ENCODE peak calls at places on chromosomes 2 and 18, in ten cellular contexts. One of them, this sample, is unnamed.

GRCh38 chr2:70494283-70494886 is 59.2 kb downstream of the TGFA start:
- DNase-seq in neural crest cell: no peak
- DNase-seq in NCI-H774: no peak
- DNase-seq in GM19239: no peak
- DNase-seq in activated effector memory CD4-positive, alpha-beta T cell treated with Interleukin-2 at 50 U/mL for 16 hours: no peak
- DNase-seq in MCF 10A: no peak
- DNase-seq in head of caudate nucleus: no peak
- DNase-seq in stimulated activated CD8-positive, alpha-beta memory T cell treated with anti-CD3 and anti-CD28 coated beads, Interleukin-4, amount 100 ng/mL, for 24 hours: no peak
- DNase-seq in iris pigment epithelial cell: no peak
- DNase-seq in SHP77 treated with DMSO at 0.1 percent for 48 hours: no peak
- DNase-seq in this sample: no peak

GRCh38 chr18:30578707-30579106 is 463.8 kb downstream of the DSC3 start:
- DNase-seq in activated effector memory CD4-positive, alpha-beta T cell treated with Interleukin-2 at 50 U/mL for 16 hours: no peak
- DNase-seq in iris pigment epithelial cell: no peak
- DNase-seq in stimulated activated CD8-positive, alpha-beta memory T cell treated with anti-CD3 and anti-CD28 coated beads, Interleukin-4, amount 100 ng/mL, for 24 hours: no peak
- DNase-seq in NCI-H774: no peak
- DNase-seq in MCF 10A: no peak
- DNase-seq in neural crest cell: no peak
- DNase-seq in SHP77 treated with DMSO at 0.1 percent for 48 hours: no peak
- DNase-seq in GM19239: no peak
- DNase-seq in head of caudate nucleus: no peak
- DNase-seq in this sample: no peak

GRCh38 chr2:71556811-71557210 is 103.5 kb downstream of the DYSF start:
- DNase-seq in stimulated activated CD8-positive, alpha-beta memory T cell treated with anti-CD3 and anti-CD28 coated beads, Interleukin-4, amount 100 ng/mL, for 24 hours: no peak
- DNase-seq in iris pigment epithelial cell: no peak
- DNase-seq in head of caudate nucleus: no peak
- DNase-seq in neural crest cell: no peak
- DNase-seq in MCF 10A: no peak
- DNase-seq in SHP77 treated with DMSO at 0.1 percent for 48 hours: no peak
- DNase-seq in GM19239: no peak
- DNase-seq in NCI-H774: no peak
- DNase-seq in activated effector memory CD4-positive, alpha-beta T cell treated with Interleukin-2 at 50 U/mL for 16 hours: no peak
- DNase-seq in this sample: no peak

GRCh38 chr2:18552351-18553077 is 7.9 kb downstream of the RDH14 start:
- DNase-seq in neural crest cell: no peak
- DNase-seq in activated effector memory CD4-positive, alpha-beta T cell treated with Interleukin-2 at 50 U/mL for 16 hours: no peak
- DNase-seq in SHP77 treated with DMSO at 0.1 percent for 48 hours: no peak
- DNase-seq in GM19239: no peak
- DNase-seq in head of caudate nucleus: no peak
- DNase-seq in MCF 10A: peak; percentile 36
- DNase-seq in iris pigment epithelial cell: peak; percentile 67
- DNase-seq in NCI-H774: no peak
- DNase-seq in stimulated activated CD8-positive, alpha-beta memory T cell treated with anti-CD3 and anti-CD28 coated beads, Interleukin-4, amount 100 ng/mL, for 24 hours: no peak
- DNase-seq in this sample: no peak

GRCh38 chr2:156005531-156005930 is 327.0 kb downstream of the NR4A2 start:
- DNase-seq in iris pigment epithelial cell: no peak
- DNase-seq in MCF 10A: no peak
- DNase-seq in NCI-H774: peak; percentile 36
- DNase-seq in head of caudate nucleus: no peak
- DNase-seq in stimulated activated CD8-positive, alpha-beta memory T cell treated with anti-CD3 and anti-CD28 coated beads, Interleukin-4, amount 100 ng/mL, for 24 hours: no peak
- DNase-seq in neural crest cell: no peak
- DNase-seq in activated effector memory CD4-positive, alpha-beta T cell treated with Interleukin-2 at 50 U/mL for 16 hours: no peak
- DNase-seq in GM19239: no peak
- DNase-seq in SHP77 treated with DMSO at 0.1 percent for 48 hours: no peak
- DNase-seq in this sample: no peak

GRCh38 chr18:38019292-38019691 is 453.7 kb upstream of the CELF4 start:
- DNase-seq in activated effector memory CD4-positive, alpha-beta T cell treated with Interleukin-2 at 50 U/mL for 16 hours: no peak
- DNase-seq in neural crest cell: no peak
- DNase-seq in GM19239: no peak
- DNase-seq in stimulated activated CD8-positive, alpha-beta memory T cell treated with anti-CD3 and anti-CD28 coated beads, Interleukin-4, amount 100 ng/mL, for 24 hours: no peak
- DNase-seq in NCI-H774: no peak
- DNase-seq in MCF 10A: no peak
- DNase-seq in head of caudate nucleus: no peak
- DNase-seq in SHP77 treated with DMSO at 0.1 percent for 48 hours: no peak
- DNase-seq in iris pigment epithelial cell: no peak
- DNase-seq in this sample: no peak

GRCh38 chr2:74558284-74559230 is 4.0 kb downstream of the DOK1 start:
- DNase-seq in activated effector memory CD4-positive, alpha-beta T cell treated with Interleukin-2 at 50 U/mL for 16 hours: no peak
- DNase-seq in NCI-H774: no peak
- DNase-seq in SHP77 treated with DMSO at 0.1 percent for 48 hours: no peak
- DNase-seq in head of caudate nucleus: no peak
- DNase-seq in MCF 10A: no peak
- DNase-seq in stimulated activated CD8-positive, alpha-beta memory T cell treated with anti-CD3 and anti-CD28 coated beads, Interleukin-4, amount 100 ng/mL, for 24 hours: no peak
- DNase-seq in GM19239: no peak
- DNase-seq in neural crest cell: no peak
- DNase-seq in iris pigment epithelial cell: no peak
- DNase-seq in this sample: no peak

GRCh38 chr2:239593965-239594771 is 193.3 kb upstream of the HDAC4 start:
- DNase-seq in iris pigment epithelial cell: no peak
- DNase-seq in head of caudate nucleus: peak; percentile 42
- DNase-seq in NCI-H774: no peak
- DNase-seq in GM19239: no peak
- DNase-seq in stimulated activated CD8-positive, alpha-beta memory T cell treated with anti-CD3 and anti-CD28 coated beads, Interleukin-4, amount 100 ng/mL, for 24 hours: no peak
- DNase-seq in neural crest cell: no peak
- DNase-seq in activated effector memory CD4-positive, alpha-beta T cell treated with Interleukin-2 at 50 U/mL for 16 hours: no peak
- DNase-seq in SHP77 treated with DMSO at 0.1 percent for 48 hours: no peak
- DNase-seq in MCF 10A: no peak
- DNase-seq in this sample: no peak

GRCh38 chr2:241738040-241738686 is 3.7 kb downstream of the D2HGDH start:
- DNase-seq in neural crest cell: no peak
- DNase-seq in iris pigment epithelial cell: no peak
- DNase-seq in activated effector memory CD4-positive, alpha-beta T cell treated with Interleukin-2 at 50 U/mL for 16 hours: no peak
- DNase-seq in NCI-H774: no peak
- DNase-seq in stimulated activated CD8-positive, alpha-beta memory T cell treated with anti-CD3 and anti-CD28 coated beads, Interleukin-4, amount 100 ng/mL, for 24 hours: no peak
- DNase-seq in SHP77 treated with DMSO at 0.1 percent for 48 hours: no peak
- DNase-seq in GM19239: no peak
- DNase-seq in MCF 10A: no peak
- DNase-seq in head of caudate nucleus: no peak
- DNase-seq in this sample: no peak

GRCh38 chr2:43251171-43251731 is 24.8 kb upstream of the ZFP36L2 start:
- DNase-seq in stimulated activated CD8-positive, alpha-beta memory T cell treated with anti-CD3 and anti-CD28 coated beads, Interleukin-4, amount 100 ng/mL, for 24 hours: no peak
- DNase-seq in neural crest cell: no peak
- DNase-seq in NCI-H774: no peak
- DNase-seq in head of caudate nucleus: no peak
- DNase-seq in activated effector memory CD4-positive, alpha-beta T cell treated with Interleukin-2 at 50 U/mL for 16 hours: no peak
- DNase-seq in MCF 10A: no peak
- DNase-seq in iris pigment epithelial cell: peak; percentile 74
- DNase-seq in SHP77 treated with DMSO at 0.1 percent for 48 hours: no peak
- DNase-seq in GM19239: no peak
- DNase-seq in this sample: peak; percentile 25

GRCh38 chr2:199798881-199799580 is 52.0 kb downstream of the FTCDNL1 start:
- DNase-seq in iris pigment epithelial cell: no peak
- DNase-seq in MCF 10A: no peak
- DNase-seq in neural crest cell: no peak
- DNase-seq in head of caudate nucleus: peak; percentile 91
- DNase-seq in activated effector memory CD4-positive, alpha-beta T cell treated with Interleukin-2 at 50 U/mL for 16 hours: no peak
- DNase-seq in NCI-H774: no peak
- DNase-seq in GM19239: no peak
- DNase-seq in SHP77 treated with DMSO at 0.1 percent for 48 hours: peak; percentile 39
- DNase-seq in stimulated activated CD8-positive, alpha-beta memory T cell treated with anti-CD3 and anti-CD28 coated beads, Interleukin-4, amount 100 ng/mL, for 24 hours: no peak
- DNase-seq in this sample: no peak

GRCh38 chr2:224945134-224945533 is 97.1 kb downstream of the DOCK10 start:
- DNase-seq in MCF 10A: no peak
- DNase-seq in GM19239: no peak
- DNase-seq in head of caudate nucleus: no peak
- DNase-seq in stimulated activated CD8-positive, alpha-beta memory T cell treated with anti-CD3 and anti-CD28 coated beads, Interleukin-4, amount 100 ng/mL, for 24 hours: no peak
- DNase-seq in neural crest cell: no peak
- DNase-seq in NCI-H774: no peak
- DNase-seq in SHP77 treated with DMSO at 0.1 percent for 48 hours: no peak
- DNase-seq in iris pigment epithelial cell: no peak
- DNase-seq in activated effector memory CD4-positive, alpha-beta T cell treated with Interleukin-2 at 50 U/mL for 16 hours: no peak
- DNase-seq in this sample: no peak

GRCh38 chr2:170115501-170116229 is 62.3 kb upstream of the MYO3B start:
- DNase-seq in GM19239: no peak
- DNase-seq in head of caudate nucleus: no peak
- DNase-seq in activated effector memory CD4-positive, alpha-beta T cell treated with Interleukin-2 at 50 U/mL for 16 hours: no peak
- DNase-seq in NCI-H774: no peak
- DNase-seq in iris pigment epithelial cell: no peak
- DNase-seq in neural crest cell: no peak
- DNase-seq in MCF 10A: no peak
- DNase-seq in stimulated activated CD8-positive, alpha-beta memory T cell treated with anti-CD3 and anti-CD28 coated beads, Interleukin-4, amount 100 ng/mL, for 24 hours: no peak
- DNase-seq in SHP77 treated with DMSO at 0.1 percent for 48 hours: no peak
- DNase-seq in this sample: no peak

GRCh38 chr18:33201509-33201926 is 239.0 kb downstream of the CCDC178 start:
- DNase-seq in MCF 10A: peak; percentile 38
- DNase-seq in activated effector memory CD4-positive, alpha-beta T cell treated with Interleukin-2 at 50 U/mL for 16 hours: no peak
- DNase-seq in stimulated activated CD8-positive, alpha-beta memory T cell treated with anti-CD3 and anti-CD28 coated beads, Interleukin-4, amount 100 ng/mL, for 24 hours: no peak
- DNase-seq in head of caudate nucleus: peak; percentile 65
- DNase-seq in NCI-H774: peak; percentile 72
- DNase-seq in GM19239: no peak
- DNase-seq in SHP77 treated with DMSO at 0.1 percent for 48 hours: no peak
- DNase-seq in iris pigment epithelial cell: peak; percentile 17
- DNase-seq in neural crest cell: peak; percentile 36
- DNase-seq in this sample: peak; percentile 2

GRCh38 chr2:96764253-96764637 is 3.5 kb downstream of the CNNM4 start:
- DNase-seq in NCI-H774: no peak
- DNase-seq in iris pigment epithelial cell: no peak
- DNase-seq in GM19239: no peak
- DNase-seq in activated effector memory CD4-positive, alpha-beta T cell treated with Interleukin-2 at 50 U/mL for 16 hours: no peak
- DNase-seq in stimulated activated CD8-positive, alpha-beta memory T cell treated with anti-CD3 and anti-CD28 coated beads, Interleukin-4, amount 100 ng/mL, for 24 hours: no peak
- DNase-seq in MCF 10A: no peak
- DNase-seq in SHP77 treated with DMSO at 0.1 percent for 48 hours: no peak
- DNase-seq in neural crest cell: no peak
- DNase-seq in head of caudate nucleus: peak; percentile 58
- DNase-seq in this sample: no peak

GRCh38 chr2:219645631-219646527 is 18.4 kb downstream of the SLC4A3 start:
- DNase-seq in NCI-H774: no peak
- DNase-seq in neural crest cell: no peak
- DNase-seq in iris pigment epithelial cell: peak; percentile 80
- DNase-seq in SHP77 treated with DMSO at 0.1 percent for 48 hours: no peak
- DNase-seq in activated effector memory CD4-positive, alpha-beta T cell treated with Interleukin-2 at 50 U/mL for 16 hours: no peak
- DNase-seq in stimulated activated CD8-positive, alpha-beta memory T cell treated with anti-CD3 and anti-CD28 coated beads, Interleukin-4, amount 100 ng/mL, for 24 hours: no peak
- DNase-seq in GM19239: no peak
- DNase-seq in MCF 10A: peak; percentile 82
- DNase-seq in head of caudate nucleus: peak; percentile 69
- DNase-seq in this sample: no peak

GRCh38 chr2:99754215-99754614 is 264.4 kb upstream of the REV1 start:
- DNase-seq in head of caudate nucleus: no peak
- DNase-seq in SHP77 treated with DMSO at 0.1 percent for 48 hours: no peak
- DNase-seq in NCI-H774: no peak
- DNase-seq in neural crest cell: no peak
- DNase-seq in iris pigment epithelial cell: peak; percentile 32
- DNase-seq in stimulated activated CD8-positive, alpha-beta memory T cell treated with anti-CD3 and anti-CD28 coated beads, Interleukin-4, amount 100 ng/mL, for 24 hours: no peak
- DNase-seq in MCF 10A: peak; percentile 69
- DNase-seq in activated effector memory CD4-positive, alpha-beta T cell treated with Interleukin-2 at 50 U/mL for 16 hours: no peak
- DNase-seq in GM19239: no peak
- DNase-seq in this sample: no peak

GRCh38 chr2:241063093-241063551 is 39.0 kb downstream of the MTERF4 start:
- DNase-seq in iris pigment epithelial cell: no peak
- DNase-seq in neural crest cell: no peak
- DNase-seq in GM19239: no peak
- DNase-seq in activated effector memory CD4-positive, alpha-beta T cell treated with Interleukin-2 at 50 U/mL for 16 hours: no peak
- DNase-seq in SHP77 treated with DMSO at 0.1 percent for 48 hours: no peak
- DNase-seq in head of caudate nucleus: peak; percentile 36
- DNase-seq in stimulated activated CD8-positive, alpha-beta memory T cell treated with anti-CD3 and anti-CD28 coated beads, Interleukin-4, amount 100 ng/mL, for 24 hours: no peak
- DNase-seq in MCF 10A: peak; percentile 28
- DNase-seq in NCI-H774: no peak
- DNase-seq in this sample: no peak

GRCh38 chr2:157741819-157742484 is 113.3 kb upstream of the ACVR1C start:
- DNase-seq in iris pigment epithelial cell: no peak
- DNase-seq in GM19239: no peak
- DNase-seq in SHP77 treated with DMSO at 0.1 percent for 48 hours: no peak
- DNase-seq in MCF 10A: no peak
- DNase-seq in neural crest cell: no peak
- DNase-seq in head of caudate nucleus: no peak
- DNase-seq in activated effector memory CD4-positive, alpha-beta T cell treated with Interleukin-2 at 50 U/mL for 16 hours: no peak
- DNase-seq in NCI-H774: no peak
- DNase-seq in stimulated activated CD8-positive, alpha-beta memory T cell treated with anti-CD3 and anti-CD28 coated beads, Interleukin-4, amount 100 ng/mL, for 24 hours: no peak
- DNase-seq in this sample: no peak

GRCh38 chr2:28234807-28235206 is 157.9 kb upstream of the FOSL2 start:
- DNase-seq in NCI-H774: no peak
- DNase-seq in head of caudate nucleus: no peak
- DNase-seq in GM19239: no peak
- DNase-seq in iris pigment epithelial cell: peak; percentile 22
- DNase-seq in SHP77 treated with DMSO at 0.1 percent for 48 hours: no peak
- DNase-seq in neural crest cell: no peak
- DNase-seq in MCF 10A: no peak
- DNase-seq in activated effector memory CD4-positive, alpha-beta T cell treated with Interleukin-2 at 50 U/mL for 16 hours: no peak
- DNase-seq in stimulated activated CD8-positive, alpha-beta memory T cell treated with anti-CD3 and anti-CD28 coated beads, Interleukin-4, amount 100 ng/mL, for 24 hours: no peak
- DNase-seq in this sample: no peak

GRCh38 chr2:98487101-98487805 is 42.6 kb downstream of the INPP4A start:
- DNase-seq in iris pigment epithelial cell: no peak
- DNase-seq in MCF 10A: no peak
- DNase-seq in neural crest cell: no peak
- DNase-seq in GM19239: no peak
- DNase-seq in head of caudate nucleus: no peak
- DNase-seq in stimulated activated CD8-positive, alpha-beta memory T cell treated with anti-CD3 and anti-CD28 coated beads, Interleukin-4, amount 100 ng/mL, for 24 hours: no peak
- DNase-seq in SHP77 treated with DMSO at 0.1 percent for 48 hours: no peak
- DNase-seq in NCI-H774: no peak
- DNase-seq in activated effector memory CD4-positive, alpha-beta T cell treated with Interleukin-2 at 50 U/mL for 16 hours: no peak
- DNase-seq in this sample: no peak

GRCh38 chr2:238777369-238778067 is 70.4 kb upstream of the TWIST2 start:
- DNase-seq in SHP77 treated with DMSO at 0.1 percent for 48 hours: no peak
- DNase-seq in NCI-H774: no peak
- DNase-seq in iris pigment epithelial cell: no peak
- DNase-seq in neural crest cell: no peak
- DNase-seq in stimulated activated CD8-positive, alpha-beta memory T cell treated with anti-CD3 and anti-CD28 coated beads, Interleukin-4, amount 100 ng/mL, for 24 hours: no peak
- DNase-seq in MCF 10A: no peak
- DNase-seq in GM19239: no peak
- DNase-seq in head of caudate nucleus: no peak
- DNase-seq in activated effector memory CD4-positive, alpha-beta T cell treated with Interleukin-2 at 50 U/mL for 16 hours: no peak
- DNase-seq in this sample: no peak

GRCh38 chr2:28654981-28655322 is 96.7 kb upstream of the PPP1CB start:
- DNase-seq in NCI-H774: no peak
- DNase-seq in iris pigment epithelial cell: peak; percentile 43
- DNase-seq in head of caudate nucleus: no peak
- DNase-seq in GM19239: no peak
- DNase-seq in activated effector memory CD4-positive, alpha-beta T cell treated with Interleukin-2 at 50 U/mL for 16 hours: no peak
- DNase-seq in MCF 10A: no peak
- DNase-seq in stimulated activated CD8-positive, alpha-beta memory T cell treated with anti-CD3 and anti-CD28 coated beads, Interleukin-4, amount 100 ng/mL, for 24 hours: no peak
- DNase-seq in SHP77 treated with DMSO at 0.1 percent for 48 hours: no peak
- DNase-seq in neural crest cell: no peak
- DNase-seq in this sample: no peak

GRCh38 chr18:36809590-36810381 is 19.0 kb downstream of the TPGS2 start:
- DNase-seq in NCI-H774: no peak
- DNase-seq in MCF 10A: peak; percentile 73
- DNase-seq in iris pigment epithelial cell: peak; percentile 63
- DNase-seq in stimulated activated CD8-positive, alpha-beta memory T cell treated with anti-CD3 and anti-CD28 coated beads, Interleukin-4, amount 100 ng/mL, for 24 hours: no peak
- DNase-seq in SHP77 treated with DMSO at 0.1 percent for 48 hours: peak; percentile 24
- DNase-seq in neural crest cell: peak; percentile 17
- DNase-seq in activated effector memory CD4-positive, alpha-beta T cell treated with Interleukin-2 at 50 U/mL for 16 hours: peak; percentile 4
- DNase-seq in GM19239: peak; percentile 57
- DNase-seq in head of caudate nucleus: peak; percentile 69
- DNase-seq in this sample: peak; percentile 54